ENCODE peak calls at places on chromosomes 7 and 10, in five cellular contexts. R is pancreas, F is PC-3, Q is neural crest cell, M is dorsolateral prefrontal cortex. K is an unnamed sample.

GRCh38 chr10:120473593-120473992 is 16.6 kb downstream of the PLPP4 start:
- DNase-seq in R (no peak), F (no peak), Q (no peak), M (no peak), K (no peak)

GRCh38 chr10:132477066-132477397 is 60.6 kb upstream of the INPP5A start:
- DNase-seq in R (peak), F (no peak), Q (no peak), M (peak), K (no peak)

GRCh38 chr10:73950155-73950554 is 39.2 kb downstream of the PLAU start:
- DNase-seq in R (no peak), F (no peak), Q (no peak), M (no peak), K (no peak)

GRCh38 chr10:133441780-133442179 is 12.0 kb upstream of the SCART1 start:
- DNase-seq in R (peak), F (no peak), Q (no peak), M (no peak), K (no peak)

GRCh38 chr10:37734971-37735370 is 122.4 kb downstream of the ZNF248 start:
- DNase-seq in R (no peak), F (peak), Q (no peak), M (no peak), K (peak)

GRCh38 chr10:117226813-117227451 is 14.0 kb upstream of the SLC18A2 start:
- DNase-seq in R (no peak), F (peak), Q (no peak), M (no peak), K (peak)

GRCh38 chr10:15775513-15775912 is 55.8 kb upstream of the ITGA8 start:
- DNase-seq in R (no peak), F (peak), Q (no peak), M (no peak), K (no peak)

GRCh38 chr10:21724695-21725371 is 190.8 kb downstream of the MLLT10 start:
- DNase-seq in R (no peak), F (peak), Q (no peak), M (peak), K (peak)

GRCh38 chr7:64914557-64914956 is 11.5 kb downstream of the ZNF273 start:
- DNase-seq in R (no peak), F (no peak), Q (no peak), M (no peak), K (no peak)

GRCh38 chr10:1488970-1489548 is 248.3 kb downstream of the ADARB2 start:
- DNase-seq in R (no peak), F (no peak), Q (no peak), M (peak), K (no peak)

GRCh38 chr10:120131183-120131582 is 238.7 kb downstream of the SEC23IP start:
- DNase-seq in R (no peak), F (peak), Q (peak), M (no peak), K (peak)

GRCh38 chr10:19788902-19789301 is 27.3 kb upstream of the PLXDC2 start:
- DNase-seq in R (no peak), F (no peak), Q (no peak), M (no peak), K (no peak)

GRCh38 chr10:123303581-123303980 is 149.4 kb downstream of the BUB3 start:
- DNase-seq in R (no peak), F (no peak), Q (no peak), M (no peak), K (no peak)

GRCh38 chr7:46714904-46715303 is 793.8 kb upstream of the IGFBP3 start:
- DNase-seq in R (no peak), F (no peak), Q (no peak), M (no peak), K (no peak)

GRCh38 chr7:83413425-83413824 is 235.5 kb downstream of the SEMA3E start:
- DNase-seq in R (no peak), F (peak), Q (no peak), M (no peak), K (no peak)

GRCh38 chr7:51455086-51455485 is 138.5 kb upstream of the COBL start:
- DNase-seq in R (no peak), F (no peak), Q (no peak), M (no peak), K (no peak)

GRCh38 chr7:45917658-45918057 is 3.4 kb downstream of the IGFBP3 start:
- DNase-seq in R (peak), F (peak), Q (peak), M (peak), K (peak)

GRCh38 chr10:22634606-22635467 is 79.5 kb downstream of the PIP4K2A start:
- DNase-seq in R (no peak), F (no peak), Q (no peak), M (no peak), K (no peak)

GRCh38 chr7:115997221-115997620 is 33.3 kb downstream of the TFEC start:
- DNase-seq in R (no peak), F (no peak), Q (no peak), M (no peak), K (no peak)

GRCh38 chr10:45580781-45581496 is 91.6 kb downstream of the ZFAND4 start:
- DNase-seq in R (no peak), F (no peak), Q (no peak), M (no peak), K (no peak)

GRCh38 chr10:7090529-7090928 is 320.3 kb downstream of the SFMBT2 start:
- DNase-seq in R (no peak), F (no peak), Q (no peak), M (no peak), K (no peak)

GRCh38 chr10:7082967-7083366 is 327.9 kb downstream of the SFMBT2 start:
- DNase-seq in R (no peak), F (no peak), Q (no peak), M (no peak), K (no peak)

GRCh38 chr10:7084255-7085005 is 326.4 kb downstream of the SFMBT2 start:
- DNase-seq in R (no peak), F (no peak), Q (no peak), M (no peak), K (no peak)

GRCh38 chr10:7085147-7085912 is 325.5 kb downstream of the SFMBT2 start:
- DNase-seq in R (no peak), F (no peak), Q (no peak), M (no peak), K (no peak)

GRCh38 chr10:7085913-7086589 is 324.8 kb downstream of the SFMBT2 start:
- DNase-seq in R (no peak), F (no peak), Q (no peak), M (no peak), K (no peak)
- TF ChIP-seq CTCF in R (no peak), F (no peak), Q (no peak), M (peak), K (no peak)

GRCh38 chr10:82377608-82378007 is 502.6 kb downstream of the NRG3 start:
- DNase-seq in R (no peak), F (no peak), Q (no peak), M (no peak), K (no peak)
- TF ChIP-seq CTCF in R (no peak), F (no peak), Q (peak), M (no peak), K (no peak)

GRCh38 chr10:84202349-84202748 is 8.0 kb downstream of the CDHR1 start:
- DNase-seq in R (no peak), F (no peak), Q (no peak), M (no peak), K (no peak)
- TF ChIP-seq CTCF in R (no peak), F (no peak), Q (no peak), M (no peak), K (no peak)

GRCh38 chr7:18700147-18700546 is 204.6 kb downstream of the HDAC9 start:
- DNase-seq in R (no peak), F (peak), Q (no peak), M (no peak), K (no peak)
- TF ChIP-seq CTCF in R (no peak), F (peak), Q (peak), M (no peak), K (no peak)

DNA sequence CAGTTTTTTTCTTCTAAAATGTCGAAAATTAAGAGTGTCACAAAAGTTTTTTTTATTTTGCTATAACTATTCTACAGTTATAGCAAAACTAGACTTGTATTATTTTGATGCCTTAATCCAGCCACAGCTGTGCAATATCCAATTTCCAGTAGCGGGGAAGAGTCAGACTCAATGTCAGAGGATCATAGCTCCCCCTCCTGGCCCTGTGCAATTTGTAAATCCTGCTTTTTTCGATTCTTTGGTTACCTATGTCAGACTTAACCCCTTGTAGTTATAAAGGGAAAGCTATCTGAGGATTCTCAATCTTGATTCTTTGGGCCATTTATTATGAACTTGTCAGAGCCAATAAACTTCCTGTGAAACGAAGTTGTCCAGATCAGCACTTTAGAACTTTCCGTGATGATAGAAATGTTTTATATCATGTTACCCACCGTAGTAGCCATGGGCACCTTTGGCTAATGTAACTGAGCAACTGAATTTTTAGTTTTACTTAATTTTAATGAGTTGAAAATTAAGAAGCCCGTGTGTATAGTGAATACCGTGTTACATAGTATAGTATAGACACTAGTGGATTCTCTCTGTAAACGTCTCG is 87.7 kb upstream of the PRKCQ start:
- DNase-seq in R (no peak), F (peak), Q (peak), M (no peak), K (peak)
- TF ChIP-seq CTCF in R (peak), F (peak), Q (peak), M (peak), K (peak)

DNA sequence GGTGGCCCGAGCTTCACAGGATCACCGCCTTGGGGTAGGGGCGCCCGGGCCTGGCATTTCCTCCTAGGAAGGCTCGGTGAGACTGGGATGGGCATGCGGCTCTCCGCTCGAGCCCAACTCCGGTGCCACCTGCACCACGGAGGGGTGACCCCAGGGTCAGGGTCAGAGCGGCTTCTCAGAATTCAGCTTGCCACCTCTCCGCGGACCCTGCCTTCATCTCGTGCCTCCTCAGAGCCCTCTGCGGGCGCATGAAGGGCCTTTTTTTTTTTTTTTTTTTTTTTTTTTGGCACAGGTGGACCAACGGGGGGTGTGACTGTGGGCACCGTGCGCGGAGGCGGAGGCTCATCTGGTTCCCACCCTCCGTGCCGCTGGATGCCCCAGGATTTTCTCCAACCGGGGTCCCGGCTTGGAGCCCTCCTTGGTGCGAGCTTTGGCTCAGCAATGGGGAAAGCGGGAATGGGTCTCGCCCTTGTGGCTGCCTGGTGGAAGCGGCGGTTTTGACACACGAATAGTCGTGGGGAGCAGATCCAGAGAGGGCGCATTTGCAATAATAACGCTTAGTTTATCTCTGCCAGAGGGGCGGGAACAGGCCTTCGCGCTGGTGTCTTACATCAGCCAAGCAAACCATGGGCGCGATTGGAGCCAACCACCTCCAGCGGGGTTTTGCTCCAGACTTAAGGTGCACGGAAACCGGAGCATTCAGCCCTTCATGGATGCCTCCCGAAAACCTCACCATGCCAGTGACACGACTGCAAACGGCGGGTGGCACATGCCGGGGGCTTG is 5.0 kb upstream of the TNRC18 start:
- DNase-seq in R (peak), F (peak), Q (no peak), M (peak), K (peak)
- TF ChIP-seq CTCF in R (no peak), F (peak), Q (peak), M (no peak), K (no peak)

GRCh38 chr7:98229991-98230745 is 18.9 kb downstream of the BHLHA15 start:
- DNase-seq in R (peak), F (no peak), Q (no peak), M (no peak), K (no peak)

GRCh38 chr7:98229441-98229840 is 18.2 kb downstream of the BHLHA15 start:
- DNase-seq in R (peak), F (no peak), Q (no peak), M (no peak), K (no peak)

GRCh38 chr7:98231489-98232275 is 20.4 kb downstream of the TECPR1 start:
- DNase-seq in R (peak), F (no peak), Q (no peak), M (no peak), K (no peak)

GRCh38 chr7:98232276-98232585 is 19.8 kb downstream of the TECPR1 start:
- DNase-seq in R (peak), F (no peak), Q (no peak), M (no peak), K (no peak)

DNA sequence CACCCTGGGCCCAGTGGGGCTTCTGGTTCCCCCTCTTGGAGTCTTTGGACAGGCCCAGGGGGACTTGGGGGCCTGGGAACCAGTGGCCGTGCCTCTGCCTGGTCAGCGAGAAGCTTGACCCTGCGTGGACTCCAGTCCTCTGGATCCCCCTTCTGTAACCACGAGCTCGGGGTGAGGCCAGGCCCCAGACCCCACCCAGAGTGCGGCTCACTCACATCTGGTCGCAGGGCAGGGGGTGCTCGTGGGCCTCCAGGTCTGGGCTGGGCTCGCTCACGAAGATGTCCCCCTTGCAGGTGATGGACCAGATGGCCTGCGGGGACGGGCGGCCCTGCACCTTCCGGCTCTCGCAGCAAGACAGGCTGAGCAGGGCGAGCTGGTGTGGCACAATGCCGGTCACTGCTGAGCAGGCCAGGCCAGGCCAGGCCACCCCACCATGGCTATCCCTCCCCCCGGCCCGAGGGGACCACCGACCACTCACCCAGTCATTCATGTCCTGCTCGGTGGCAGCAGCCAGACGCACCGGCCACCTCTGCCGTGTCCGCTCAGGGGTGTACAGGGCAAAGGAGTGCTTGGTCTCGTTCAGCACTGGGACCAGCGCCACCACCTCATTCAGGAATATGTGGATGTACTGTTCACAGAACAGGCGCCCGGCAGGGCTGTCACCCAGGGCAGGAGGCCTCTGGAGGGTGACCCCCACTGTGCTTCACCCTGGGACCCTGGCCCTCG is 19.7 kb downstream of the BHLHA15 start:
- DNase-seq in R (peak), F (no peak), Q (no peak), M (no peak), K (no peak)
- TF ChIP-seq CTCF in R (no peak), F (no peak), Q (no peak), M (no peak), K (no peak)

K was measured in RWPE1.